ENCODE peak calls at places on chromosomes 1 and 21, in four cellular contexts. One of them, this sample, is unnamed.

GRCh38 chr1:156502749-156503671 is 2.4 kb upstream of the MEF2D start:
- DNase-seq in sigmoid colon: peak; percentile 97
- DNase-seq in suprapubic skin: no peak
- DNase-seq in Panc1: peak; percentile 88
- DNase-seq in this sample: no peak

GRCh38 chr1:75550559-75550958 is 60.4 kb downstream of the SLC44A5 start:
- DNase-seq in sigmoid colon: no peak
- DNase-seq in suprapubic skin: no peak
- DNase-seq in Panc1: no peak
- DNase-seq in this sample: no peak

GRCh38 chr1:235992346-235992745 is 72.5 kb downstream of the NID1 start:
- DNase-seq in sigmoid colon: no peak
- DNase-seq in suprapubic skin: no peak
- DNase-seq in Panc1: no peak
- DNase-seq in this sample: no peak

GRCh38 chr1:92874987-92875386 is 43.1 kb downstream of the RPL5 start:
- DNase-seq in sigmoid colon: no peak
- DNase-seq in suprapubic skin: no peak
- DNase-seq in Panc1: no peak
- DNase-seq in this sample: no peak

GRCh38 chr1:62175568-62176179 is 19.0 kb upstream of the L1TD1 start:
- DNase-seq in sigmoid colon: no peak
- DNase-seq in suprapubic skin: peak; percentile 18
- DNase-seq in Panc1: peak; percentile 25
- DNase-seq in this sample: no peak

GRCh38 chr1:196651637-196652215 is at the start of gene CFH:
- DNase-seq in sigmoid colon: no peak
- DNase-seq in suprapubic skin: no peak
- DNase-seq in Panc1: no peak
- DNase-seq in this sample: no peak

GRCh38 chr21:39180429-39181019 is 2.7 kb downstream of the PSMG1 start:
- DNase-seq in sigmoid colon: no peak
- DNase-seq in suprapubic skin: no peak
- DNase-seq in Panc1: no peak
- DNase-seq in this sample: no peak

GRCh38 chr1:117611894-117612481 is 6.1 kb downstream of the TENT5C start:
- DNase-seq in sigmoid colon: no peak
- DNase-seq in suprapubic skin: no peak
- DNase-seq in Panc1: no peak
- DNase-seq in this sample: no peak

GRCh38 chr1:159921700-159922498 is 3.4 kb downstream of the TAGLN2 start:
- DNase-seq in sigmoid colon: no peak
- DNase-seq in suprapubic skin: no peak
- DNase-seq in Panc1: no peak
- DNase-seq in this sample: no peak

GRCh38 chr1:233543338-233544255 is 70.3 kb upstream of the KCNK1 start:
- DNase-seq in sigmoid colon: no peak
- DNase-seq in suprapubic skin: no peak
- DNase-seq in Panc1: peak; percentile 72
- DNase-seq in this sample: no peak

GRCh38 chr1:236394905-236395779 is 1.1 kb downstream of the EDARADD start:
- DNase-seq in sigmoid colon: no peak
- DNase-seq in suprapubic skin: no peak
- DNase-seq in Panc1: no peak
- DNase-seq in this sample: no peak

GRCh38 chr1:186183219-186183618 is 191.8 kb downstream of the TPR start:
- DNase-seq in sigmoid colon: no peak
- DNase-seq in suprapubic skin: no peak
- DNase-seq in Panc1: no peak
- DNase-seq in this sample: no peak

GRCh38 chr1:13589403-13589802 is 5.8 kb downstream of the PDPN start:
- DNase-seq in sigmoid colon: no peak
- DNase-seq in suprapubic skin: no peak
- DNase-seq in Panc1: no peak
- DNase-seq in this sample: no peak

GRCh38 chr1:217721692-217722091 is 90.5 kb downstream of the SPATA17 start:
- DNase-seq in sigmoid colon: no peak
- DNase-seq in suprapubic skin: no peak
- DNase-seq in Panc1: no peak
- DNase-seq in this sample: no peak

GRCh38 chr1:36585760-36586072 is 103.0 kb upstream of the CSF3R start:
- DNase-seq in sigmoid colon: no peak
- DNase-seq in suprapubic skin: no peak
- DNase-seq in Panc1: no peak
- DNase-seq in this sample: no peak

GRCh38 chr1:36913523-36914060 is 120.7 kb downstream of the GRIK3 start:
- DNase-seq in sigmoid colon: peak; percentile 9
- DNase-seq in suprapubic skin: peak; percentile 34
- DNase-seq in Panc1: no peak
- DNase-seq in this sample: peak; percentile 72

GRCh38 chr21:39954570-39954969 is 87.3 kb downstream of the PCP4 start:
- DNase-seq in sigmoid colon: no peak
- DNase-seq in suprapubic skin: no peak
- DNase-seq in Panc1: no peak
- DNase-seq in this sample: no peak

GRCh38 chr1:154442006-154442740 is 37.0 kb downstream of the IL6R start:
- DNase-seq in sigmoid colon: no peak
- DNase-seq in suprapubic skin: no peak
- DNase-seq in Panc1: no peak
- DNase-seq in this sample: no peak

GRCh38 chr1:89546082-89546889 is 21.7 kb downstream of the LRRC8B start:
- DNase-seq in sigmoid colon: no peak
- DNase-seq in suprapubic skin: no peak
- DNase-seq in Panc1: no peak
- DNase-seq in this sample: no peak

GRCh38 chr21:28516996-28517592 is 475.6 kb downstream of the LTN1 start:
- DNase-seq in sigmoid colon: peak; percentile 71
- DNase-seq in suprapubic skin: no peak
- DNase-seq in Panc1: peak; percentile 15
- DNase-seq in this sample: no peak

GRCh38 chr1:53826367-53826766 is 11.7 kb downstream of the NDC1 start:
- DNase-seq in sigmoid colon: no peak
- DNase-seq in suprapubic skin: no peak
- DNase-seq in Panc1: no peak
- DNase-seq in this sample: no peak

GRCh38 chr1:56123421-56123820 is 455.9 kb downstream of the PLPP3 start:
- DNase-seq in sigmoid colon: no peak
- DNase-seq in suprapubic skin: no peak
- DNase-seq in Panc1: no peak
- DNase-seq in this sample: no peak

GRCh38 chr1:8679411-8679800 is 138.0 kb downstream of the RERE start:
- DNase-seq in sigmoid colon: no peak
- DNase-seq in suprapubic skin: no peak
- DNase-seq in Panc1: no peak
- DNase-seq in this sample: no peak

DNA sequence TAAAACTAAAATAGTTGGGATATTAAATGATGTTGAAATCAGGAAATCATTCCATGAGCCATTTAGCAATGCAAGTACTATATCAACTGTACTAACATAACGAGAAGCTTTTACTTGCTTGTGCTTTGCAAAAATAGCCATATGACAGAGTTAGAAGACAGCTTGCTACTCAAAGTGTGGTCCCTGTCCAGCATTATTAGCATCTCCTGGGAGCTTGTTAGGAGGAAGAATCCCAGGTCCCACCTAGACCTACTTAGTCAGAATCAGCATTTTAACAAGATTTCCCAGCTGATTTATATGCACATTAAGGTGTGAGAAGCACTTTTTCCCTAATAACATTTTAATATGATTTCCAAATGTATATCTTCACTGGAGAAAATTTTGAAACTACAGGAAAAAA is 4.7 kb downstream of the PRKACB start:
- DNase-seq in sigmoid colon: no peak
- DNase-seq in suprapubic skin: no peak
- DNase-seq in Panc1: no peak
- DNase-seq in this sample: no peak
- H3K4me1 ChIP-seq in sigmoid colon: no peaks in the 10 kb centered on the region
- H3K4me1 ChIP-seq in suprapubic skin: peaks cover 6% of the 10 kb centered on the region
- H3K4me1 ChIP-seq in Panc1: peaks cover 17% of the 10 kb centered on the region
- H3K4me1 ChIP-seq in this sample: peaks cover 7% of the 10 kb centered on the region

GRCh38 chr21:31140025-31140424 is 101.7 kb upstream of the KRTAP19-8 start:
- DNase-seq in sigmoid colon: no peak
- DNase-seq in suprapubic skin: no peak
- DNase-seq in Panc1: no peak
- DNase-seq in this sample: no peak
- TF ChIP-seq POLR2AphosphoS5 in sigmoid colon: no peak
- TF ChIP-seq POLR2AphosphoS5 in suprapubic skin: no peak
- TF ChIP-seq POLR2AphosphoS5 in Panc1: no peak
- TF ChIP-seq POLR2AphosphoS5 in this sample: no peak

GRCh38 chr1:244350027-244350426 is 101.7 kb downstream of the ADSS2 start:
- DNase-seq in sigmoid colon: no peak
- DNase-seq in suprapubic skin: no peak
- DNase-seq in Panc1: no peak
- DNase-seq in this sample: no peak

GRCh38 chr1:244347942-244348341 is 103.8 kb downstream of the ADSS2 start:
- DNase-seq in sigmoid colon: no peak
- DNase-seq in suprapubic skin: no peak
- DNase-seq in Panc1: no peak
- DNase-seq in this sample: peak; percentile 40

GRCh38 chr1:244349581-244350001 is 102.1 kb downstream of the ADSS2 start:
- DNase-seq in sigmoid colon: no peak
- DNase-seq in suprapubic skin: no peak
- DNase-seq in Panc1: no peak
- DNase-seq in this sample: peak; percentile 77

GRCh38 chr1:244346972-244347618 is 104.6 kb downstream of the ADSS2 start:
- DNase-seq in sigmoid colon: no peak
- DNase-seq in suprapubic skin: no peak
- DNase-seq in Panc1: no peak
- DNase-seq in this sample: peak; percentile 49

GRCh38 chr1:244349103-244349531 is 102.6 kb downstream of the ADSS2 start:
- DNase-seq in sigmoid colon: peak; percentile 71
- DNase-seq in suprapubic skin: no peak
- DNase-seq in Panc1: no peak
- DNase-seq in this sample: peak; percentile 89
- H3K27ac ChIP-seq in sigmoid colon: no peak overlapping the region
- H3K27ac ChIP-seq in suprapubic skin: peak overlapping the region; percentile 63
- H3K27ac ChIP-seq in Panc1: no peak overlapping the region
- H3K27ac ChIP-seq in this sample: peak overlapping the region; percentile 66

DNA sequence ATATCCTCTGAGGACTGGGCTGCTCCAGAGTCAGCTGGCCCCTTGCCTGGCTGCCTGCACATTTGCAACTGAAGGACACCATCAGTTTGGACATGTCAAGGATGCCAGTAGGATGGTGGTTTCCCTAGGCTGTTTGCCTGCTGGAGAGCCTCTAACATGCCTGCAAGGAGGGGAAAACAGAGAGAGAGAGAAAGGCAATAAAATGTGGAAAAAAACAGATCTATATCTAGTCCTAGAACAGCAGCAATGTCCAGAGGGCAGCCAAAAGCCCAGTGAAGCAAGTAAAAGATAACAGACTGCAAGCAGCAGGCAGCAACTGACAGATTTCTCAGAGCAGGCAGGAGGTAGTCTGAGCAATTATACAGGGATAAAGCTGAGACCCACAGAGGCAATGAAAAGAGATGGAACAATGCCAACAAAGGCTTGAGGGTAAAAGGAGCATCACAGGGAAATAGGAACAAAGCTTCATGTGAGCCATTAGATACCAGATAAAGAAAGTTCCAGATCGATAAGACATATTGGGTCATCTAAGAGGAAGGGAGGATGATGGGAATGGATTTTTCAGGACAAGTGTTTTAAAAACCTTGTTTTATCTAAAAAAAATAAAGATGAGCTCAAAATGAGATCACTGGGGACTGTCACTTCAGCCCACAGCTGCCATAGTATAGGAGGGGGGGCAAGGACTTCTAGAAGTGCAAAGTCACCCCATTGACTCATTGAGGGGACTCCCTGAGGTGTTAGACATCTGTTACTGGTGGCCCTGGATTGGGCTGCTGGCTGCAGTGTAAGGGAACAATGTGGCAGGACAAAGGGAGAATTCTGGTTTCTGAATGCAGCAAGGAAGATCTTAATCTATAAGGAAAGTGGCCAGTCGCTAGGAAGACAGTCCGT is 38.6 kb upstream of the GADD45A start:
- DNase-seq in sigmoid colon: no peak
- DNase-seq in suprapubic skin: no peak
- DNase-seq in Panc1: no peak
- DNase-seq in this sample: no peak
- H3K4me1 ChIP-seq in sigmoid colon: no peaks in the 10 kb centered on the region
- H3K4me1 ChIP-seq in suprapubic skin: peaks cover 19% of the 10 kb centered on the region
- H3K4me1 ChIP-seq in Panc1: peaks cover 46% of the 10 kb centered on the region
- H3K4me1 ChIP-seq in this sample: peaks cover 26% of the 10 kb centered on the region

GRCh38 chr1:204651843-204652421 is 33.6 kb downstream of the LRRN2 start:
- DNase-seq in sigmoid colon: no peak
- DNase-seq in suprapubic skin: no peak
- DNase-seq in Panc1: no peak
- DNase-seq in this sample: no peak
- TF ChIP-seq POLR2AphosphoS5 in sigmoid colon: no peak
- TF ChIP-seq POLR2AphosphoS5 in suprapubic skin: no peak
- TF ChIP-seq POLR2AphosphoS5 in Panc1: no peak
- TF ChIP-seq POLR2AphosphoS5 in this sample: no peak